ENCODE peak calls at places on chromosomes 5 and 9, in five cellular contexts. One of them, this sample, is unnamed.
A peak's percentile ranks its signal among the peaks of the same experiment; 100 is the strongest.

GRCh38 chr9:128104171-128104618 is 23.3 kb downstream of the PTGES2 start:
- DNase-seq in activated CD4-positive, alpha-beta T cell treated with anti-CD3 and anti-CD28 coated beads for 36 hours: no peak
- DNase-seq in A172: peak; percentile 45
- DNase-seq in Right ventricle myocardium superior: peak; percentile 22
- DNase-seq in AG20443: no peak
- DNase-seq in this sample: no peak

GRCh38 chr5:534743-535671 is 10.8 kb upstream of the SLC9A3 start:
- DNase-seq in activated CD4-positive, alpha-beta T cell treated with anti-CD3 and anti-CD28 coated beads for 36 hours: peak; percentile 2
- DNase-seq in A172: no peak
- DNase-seq in Right ventricle myocardium superior: peak; percentile 22
- DNase-seq in AG20443: no peak
- DNase-seq in this sample: peak; percentile 43

GRCh38 chr5:11520241-11520929 is 383.9 kb downstream of the CTNND2 start:
- DNase-seq in activated CD4-positive, alpha-beta T cell treated with anti-CD3 and anti-CD28 coated beads for 36 hours: no peak
- DNase-seq in A172: no peak
- DNase-seq in Right ventricle myocardium superior: no peak
- DNase-seq in AG20443: no peak
- DNase-seq in this sample: no peak

GRCh38 chr9:136693135-136693489 is 5.9 kb upstream of the AGPAT2 start:
- DNase-seq in activated CD4-positive, alpha-beta T cell treated with anti-CD3 and anti-CD28 coated beads for 36 hours: no peak
- DNase-seq in A172: no peak
- DNase-seq in Right ventricle myocardium superior: no peak
- DNase-seq in AG20443: no peak
- DNase-seq in this sample: no peak

GRCh38 chr9:71921190-71921814 is 9.9 kb downstream of the C9orf85 start:
- DNase-seq in activated CD4-positive, alpha-beta T cell treated with anti-CD3 and anti-CD28 coated beads for 36 hours: no peak
- DNase-seq in A172: no peak
- DNase-seq in Right ventricle myocardium superior: no peak
- DNase-seq in AG20443: no peak
- DNase-seq in this sample: no peak

GRCh38 chr9:114156311-114156657 is 947 bp downstream of the COL27A1 start:
- DNase-seq in activated CD4-positive, alpha-beta T cell treated with anti-CD3 and anti-CD28 coated beads for 36 hours: peak; percentile 63
- DNase-seq in A172: no peak
- DNase-seq in Right ventricle myocardium superior: no peak
- DNase-seq in AG20443: no peak
- DNase-seq in this sample: peak; percentile 68

GRCh38 chr5:135578685-135579341 is at the start of gene CXCL14:
- DNase-seq in activated CD4-positive, alpha-beta T cell treated with anti-CD3 and anti-CD28 coated beads for 36 hours: peak; percentile 55
- DNase-seq in A172: no peak
- DNase-seq in Right ventricle myocardium superior: peak; percentile 61
- DNase-seq in AG20443: peak; percentile 85
- DNase-seq in this sample: peak; percentile 71

GRCh38 chr5:132064140-132064539 is 3.7 kb downstream of the IL3 start:
- DNase-seq in activated CD4-positive, alpha-beta T cell treated with anti-CD3 and anti-CD28 coated beads for 36 hours: no peak
- DNase-seq in A172: no peak
- DNase-seq in Right ventricle myocardium superior: no peak
- DNase-seq in AG20443: no peak
- DNase-seq in this sample: peak; percentile 43

GRCh38 chr9:95229230-95229933 is 88.1 kb downstream of the FANCC start:
- DNase-seq in activated CD4-positive, alpha-beta T cell treated with anti-CD3 and anti-CD28 coated beads for 36 hours: no peak
- DNase-seq in A172: peak; percentile 6
- DNase-seq in Right ventricle myocardium superior: no peak
- DNase-seq in AG20443: no peak
- DNase-seq in this sample: no peak

GRCh38 chr9:71721786-71722295 is 46.5 kb downstream of the CEMIP2 start:
- DNase-seq in activated CD4-positive, alpha-beta T cell treated with anti-CD3 and anti-CD28 coated beads for 36 hours: no peak
- DNase-seq in A172: no peak
- DNase-seq in Right ventricle myocardium superior: no peak
- DNase-seq in AG20443: no peak
- DNase-seq in this sample: no peak

GRCh38 chr9:81878530-81878929 is 49.7 kb upstream of the SPATA31D4 start:
- DNase-seq in activated CD4-positive, alpha-beta T cell treated with anti-CD3 and anti-CD28 coated beads for 36 hours: no peak
- DNase-seq in A172: no peak
- DNase-seq in Right ventricle myocardium superior: no peak
- DNase-seq in AG20443: no peak
- DNase-seq in this sample: no peak

GRCh38 chr5:117095803-117096332 is 521.2 kb upstream of the SEMA6A start:
- DNase-seq in activated CD4-positive, alpha-beta T cell treated with anti-CD3 and anti-CD28 coated beads for 36 hours: no peak
- DNase-seq in A172: no peak
- DNase-seq in Right ventricle myocardium superior: no peak
- DNase-seq in AG20443: no peak
- DNase-seq in this sample: no peak

GRCh38 chr9:6680797-6681146 is 35.2 kb upstream of the GLDC start:
- DNase-seq in activated CD4-positive, alpha-beta T cell treated with anti-CD3 and anti-CD28 coated beads for 36 hours: peak; percentile 82
- DNase-seq in A172: peak; percentile 53
- DNase-seq in Right ventricle myocardium superior: peak; percentile 81
- DNase-seq in AG20443: peak; percentile 56
- DNase-seq in this sample: peak; percentile 84

GRCh38 chr5:61637566-61637965 is 305.5 kb downstream of the ZSWIM6 start:
- DNase-seq in activated CD4-positive, alpha-beta T cell treated with anti-CD3 and anti-CD28 coated beads for 36 hours: no peak
- DNase-seq in A172: no peak
- DNase-seq in Right ventricle myocardium superior: no peak
- DNase-seq in AG20443: no peak
- DNase-seq in this sample: no peak

GRCh38 chr5:2711446-2712425 is 39.7 kb downstream of the IRX2 start:
- DNase-seq in activated CD4-positive, alpha-beta T cell treated with anti-CD3 and anti-CD28 coated beads for 36 hours: no peak
- DNase-seq in A172: no peak
- DNase-seq in Right ventricle myocardium superior: no peak
- DNase-seq in AG20443: no peak
- DNase-seq in this sample: no peak

GRCh38 chr5:176611435-176611834 is 1.5 kb upstream of the GPRIN1 start:
- DNase-seq in activated CD4-positive, alpha-beta T cell treated with anti-CD3 and anti-CD28 coated beads for 36 hours: peak; percentile 79
- DNase-seq in A172: peak; percentile 87
- DNase-seq in Right ventricle myocardium superior: peak; percentile 80
- DNase-seq in AG20443: peak; percentile 84
- DNase-seq in this sample: peak; percentile 84

GRCh38 chr5:3091040-3091774 is 339.7 kb upstream of the IRX2 start:
- DNase-seq in activated CD4-positive, alpha-beta T cell treated with anti-CD3 and anti-CD28 coated beads for 36 hours: no peak
- DNase-seq in A172: no peak
- DNase-seq in Right ventricle myocardium superior: no peak
- DNase-seq in AG20443: no peak
- DNase-seq in this sample: no peak

GRCh38 chr5:180235077-180235476 is 26.1 kb upstream of the RASGEF1C start:
- DNase-seq in activated CD4-positive, alpha-beta T cell treated with anti-CD3 and anti-CD28 coated beads for 36 hours: no peak
- DNase-seq in A172: no peak
- DNase-seq in Right ventricle myocardium superior: no peak
- DNase-seq in AG20443: no peak
- DNase-seq in this sample: no peak

GRCh38 chr5:64666058-64666457 is 24.2 kb upstream of the SHISAL2B start:
- DNase-seq in activated CD4-positive, alpha-beta T cell treated with anti-CD3 and anti-CD28 coated beads for 36 hours: no peak
- DNase-seq in A172: peak; percentile 47
- DNase-seq in Right ventricle myocardium superior: no peak
- DNase-seq in AG20443: no peak
- DNase-seq in this sample: no peak

GRCh38 chr5:123582570-123583293 is 70.8 kb downstream of the CSNK1G3 start:
- DNase-seq in activated CD4-positive, alpha-beta T cell treated with anti-CD3 and anti-CD28 coated beads for 36 hours: no peak
- DNase-seq in A172: no peak
- DNase-seq in Right ventricle myocardium superior: no peak
- DNase-seq in AG20443: no peak
- DNase-seq in this sample: no peak

GRCh38 chr9:130956636-130957450 is 17.8 kb upstream of the FIBCD1 start:
- DNase-seq in activated CD4-positive, alpha-beta T cell treated with anti-CD3 and anti-CD28 coated beads for 36 hours: no peak
- DNase-seq in A172: no peak
- DNase-seq in Right ventricle myocardium superior: no peak
- DNase-seq in AG20443: no peak
- DNase-seq in this sample: no peak

GRCh38 chr5:76175051-76175666 is 92.0 kb downstream of the SV2C start:
- DNase-seq in activated CD4-positive, alpha-beta T cell treated with anti-CD3 and anti-CD28 coated beads for 36 hours: peak; percentile 74
- DNase-seq in A172: peak; percentile 54
- DNase-seq in Right ventricle myocardium superior: no peak
- DNase-seq in AG20443: peak; percentile 68
- DNase-seq in this sample: no peak

GRCh38 chr5:179192185-179192890 is 132.2 kb downstream of the ZNF354C start:
- DNase-seq in activated CD4-positive, alpha-beta T cell treated with anti-CD3 and anti-CD28 coated beads for 36 hours: no peak
- DNase-seq in A172: no peak
- DNase-seq in Right ventricle myocardium superior: peak; percentile 29
- DNase-seq in AG20443: no peak
- DNase-seq in this sample: peak; percentile 57

GRCh38 chr9:121721770-121722169 is 70.3 kb downstream of the DAB2IP start:
- DNase-seq in activated CD4-positive, alpha-beta T cell treated with anti-CD3 and anti-CD28 coated beads for 36 hours: no peak
- DNase-seq in A172: no peak
- DNase-seq in Right ventricle myocardium superior: peak; percentile 66
- DNase-seq in AG20443: peak; percentile 74
- DNase-seq in this sample: no peak

GRCh38 chr5:84518370-84518769 is 133.7 kb upstream of the EDIL3 start:
- DNase-seq in activated CD4-positive, alpha-beta T cell treated with anti-CD3 and anti-CD28 coated beads for 36 hours: no peak
- DNase-seq in A172: no peak
- DNase-seq in Right ventricle myocardium superior: no peak
- DNase-seq in AG20443: no peak
- DNase-seq in this sample: peak; percentile 33

GRCh38 chr5:133824661-133825254 is 143.7 kb downstream of the C5orf15 start:
- DNase-seq in activated CD4-positive, alpha-beta T cell treated with anti-CD3 and anti-CD28 coated beads for 36 hours: peak; percentile 60
- DNase-seq in A172: no peak
- DNase-seq in Right ventricle myocardium superior: no peak
- DNase-seq in AG20443: no peak
- DNase-seq in this sample: peak; percentile 35

This sample was measured in aorta.